ENCODE peak calls at places on chromosomes 13 and 19, in four cellular contexts. S is HCT116, T is Panc1, W is K562. Z is an unnamed sample.

GRCh38 chr19:1076951-1077350 is 10.0 kb downstream of the ARHGAP45 start:
- DNase-seq in S (no peak), T (no peak), W (no peak), Z (no peak)

GRCh38 chr13:77545626-77546412 is 10.3 kb downstream of the SCEL start:
- DNase-seq in S (no peak), T (no peak), W (no peak), Z (no peak)

GRCh38 chr13:39269411-39269810 is 231.2 kb downstream of the NHLRC3 start:
- DNase-seq in S (no peak), T (no peak), W (no peak), Z (no peak)

GRCh38 chr19:5048091-5048726 is 79.3 kb downstream of the KDM4B start:
- DNase-seq in S (no peak), T (no peak), W (peak), Z (peak)

GRCh38 chr13:42272115-42272756 is at the start of gene AKAP11:
- DNase-seq in S (no peak), T (no peak), W (no peak), Z (peak)

GRCh38 chr13:57286511-57287098 is 119.6 kb downstream of the PRR20E start:
- DNase-seq in S (no peak), T (no peak), W (no peak), Z (no peak)

GRCh38 chr13:59099182-59099950 is 1064.4 kb downstream of the DIAPH3 start:
- DNase-seq in S (no peak), T (no peak), W (no peak), Z (no peak)

GRCh38 chr19:33296473-33297060 is 5.8 kb downstream of the CEBPA start:
- DNase-seq in S (no peak), T (no peak), W (no peak), Z (no peak)

GRCh38 chr19:1744822-1745563 is 8.3 kb upstream of the ONECUT3 start:
- DNase-seq in S (no peak), T (no peak), W (peak), Z (no peak)

GRCh38 chr19:28424662-28425430 is 788.1 kb downstream of the UQCRFS1 start:
- DNase-seq in S (no peak), T (no peak), W (no peak), Z (no peak)

GRCh38 chr13:51212808-51213728 is 9.1 kb upstream of the FAM124A start:
- DNase-seq in S (no peak), T (no peak), W (no peak), Z (no peak)

GRCh38 chr13:41017153-41017552 is 2.0 kb downstream of the ELF1 start:
- DNase-seq in S (no peak), T (no peak), W (no peak), Z (no peak)

GRCh38 chr19:3981736-3982681 is 3.3 kb downstream of the EEF2 start:
- DNase-seq in S (no peak), T (no peak), W (peak), Z (no peak)

GRCh38 chr13:81927347-81927746 is 1586.4 kb upstream of the SPRY2 start:
- DNase-seq in S (no peak), T (no peak), W (no peak), Z (peak)

GRCh38 chr19:46404039-46404883 is 9.1 kb downstream of the CCDC8 start:
- DNase-seq in S (no peak), T (no peak), W (peak), Z (peak)

GRCh38 chr19:13574933-13575332 is 68.7 kb upstream of the CACNA1A start:
- DNase-seq in S (peak), T (no peak), W (peak), Z (peak)

GRCh38 chr19:54108496-54108895 is 5.8 kb downstream of the NDUFA3 start:
- DNase-seq in S (no peak), T (no peak), W (peak), Z (no peak)

GRCh38 chr19:29457413-29457812 is 68.4 kb upstream of the VSTM2B start:
- DNase-seq in S (no peak), T (no peak), W (no peak), Z (no peak)

GRCh38 chr13:40236566-40237168 is 429.8 kb downstream of the FOXO1 start:
- DNase-seq in S (no peak), T (no peak), W (no peak), Z (no peak)

GRCh38 chr13:35470671-35471465 is 5.6 kb downstream of the MAB21L1 start:
- DNase-seq in S (no peak), T (no peak), W (no peak), Z (no peak)

GRCh38 chr13:82698941-82699340 is 1183.3 kb downstream of the SLITRK1 start:
- DNase-seq in S (no peak), T (no peak), W (no peak), Z (no peak)

GRCh38 chr13:84870190-84870589 is 929.0 kb downstream of the SLITRK6 start:
- DNase-seq in S (no peak), T (no peak), W (no peak), Z (peak)

GRCh38 chr13:84864341-84864740 is 934.9 kb downstream of the SLITRK6 start:
- DNase-seq in S (no peak), T (no peak), W (no peak), Z (no peak)

DNA sequence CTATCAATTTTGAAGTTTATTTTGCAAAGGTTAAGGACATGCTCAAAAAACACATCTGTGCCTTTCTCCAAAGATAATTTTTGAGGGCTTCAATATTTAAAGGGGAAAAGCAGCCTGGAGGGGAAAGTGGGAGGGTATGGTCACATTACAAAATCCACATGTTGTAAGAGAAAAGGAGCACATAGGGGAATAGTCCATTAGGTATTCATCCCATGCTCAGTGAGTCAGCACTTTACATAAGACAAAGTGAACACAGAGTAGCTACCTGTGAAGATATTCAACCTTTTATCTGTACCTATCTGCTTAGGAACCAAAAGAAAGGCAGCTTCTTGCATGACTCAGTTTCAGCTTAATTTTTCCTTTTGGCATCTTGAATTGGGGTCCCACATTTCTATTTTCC is 932.0 kb downstream of the SLITRK6 start:
- DNase-seq in S (no peak), T (no peak), W (no peak), Z (peak)
- TF ChIP-seq TCF7L2 in S (no peak), T (no peak), W (no peak), Z (no peak)

GRCh38 chr19:6743714-6744380 is 4.4 kb downstream of the TRIP10 start:
- DNase-seq in S (no peak), T (no peak), W (no peak), Z (no peak)

GRCh38 chr19:6744381-6745288 is 5.2 kb downstream of the TRIP10 start:
- DNase-seq in S (no peak), T (no peak), W (no peak), Z (no peak)

GRCh38 chr19:6745965-6746364 is 6.5 kb downstream of the TRIP10 start:
- DNase-seq in S (no peak), T (no peak), W (no peak), Z (no peak)

GRCh38 chr19:6740589-6741348 is 1.3 kb downstream of the TRIP10 start:
- DNase-seq in S (no peak), T (no peak), W (peak), Z (no peak)

DNA sequence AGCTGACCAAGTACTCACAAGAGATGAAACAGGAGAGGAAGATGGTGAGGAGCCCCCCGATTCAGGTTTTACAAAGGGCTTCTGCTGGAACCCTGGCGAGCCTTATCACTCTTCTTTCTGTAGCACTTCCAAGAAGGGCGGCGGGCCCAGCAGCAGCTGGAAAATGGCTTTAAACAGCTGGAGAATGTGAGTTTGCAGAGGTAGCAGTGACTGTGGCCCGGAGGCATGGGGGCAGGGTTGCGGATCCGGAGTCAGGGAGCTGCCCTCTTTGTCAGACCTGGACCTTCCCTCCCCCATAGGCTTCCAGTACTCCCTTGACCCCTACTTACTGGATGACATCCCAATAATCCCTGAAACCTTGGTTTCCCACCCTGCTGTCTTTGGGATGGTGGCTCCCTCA is 3.6 kb downstream of the TRIP10 start:
- DNase-seq in S (no peak), T (no peak), W (no peak), Z (no peak)
- TF ChIP-seq TCF7L2 in S (no peak), T (no peak), W (no peak), Z (no peak)

GRCh38 chr19:50205681-50206138 is 2.3 kb downstream of the MYH14 start:
- DNase-seq in S (no peak), T (no peak), W (no peak), Z (no peak)

GRCh38 chr19:50204081-50204428 is 633 bp downstream of the MYH14 start:
- DNase-seq in S (no peak), T (no peak), W (no peak), Z (no peak)

GRCh38 chr19:50203281-50204080 is at the start of gene MYH14:
- DNase-seq in S (peak), T (peak), W (peak), Z (peak)

GRCh38 chr19:50206191-50206590 is 2.8 kb downstream of the MYH14 start:
- DNase-seq in S (no peak), T (no peak), W (no peak), Z (no peak)

GRCh38 chr19:50204811-50205675 is 1.6 kb downstream of the MYH14 start:
- DNase-seq in S (peak), T (no peak), W (peak), Z (peak)
- TF ChIP-seq TCF7L2 in S (peak), T (no peak), W (no peak), Z (no peak)

DNA sequence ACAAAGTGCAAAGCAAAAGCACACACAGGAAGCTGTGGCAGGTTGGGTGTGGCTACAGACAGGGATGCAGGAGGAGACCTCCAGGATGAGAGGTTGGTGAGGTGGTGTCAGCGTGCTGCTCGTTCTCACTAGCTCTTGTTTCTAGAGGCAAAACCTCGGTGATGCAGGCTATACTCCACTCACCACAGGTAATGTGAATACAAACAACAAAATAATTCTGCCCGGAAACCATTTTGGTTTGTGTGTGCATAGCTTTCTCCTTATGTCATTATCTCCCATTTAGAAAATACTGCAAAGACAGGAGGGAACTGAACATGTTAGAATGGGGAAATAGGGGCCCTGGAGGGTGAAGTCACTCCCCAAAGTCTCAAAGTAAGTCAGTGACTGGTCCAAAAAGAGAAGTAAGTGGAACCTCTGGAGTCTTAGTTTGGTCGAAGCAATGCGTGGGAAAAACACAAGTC is 9.4 kb downstream of the LCP1 start:
- DNase-seq in S (no peak), T (no peak), W (no peak), Z (no peak)
- TF ChIP-seq TCF7L2 in S (no peak), T (no peak), W (no peak), Z (no peak)

GRCh38 chr19:52170863-52171320 is 529 bp downstream of the ZNF836 start:
- DNase-seq in S (no peak), T (no peak), W (no peak), Z (no peak)
- TF ChIP-seq TCF7L2 in S (no peak), T (no peak), W (no peak), Z (no peak)

Z was measured in HepG2.